ENCODE peak calls at places on chromosomes 3 and 15, in seven cellular contexts. M, Q, J, C, F, I and D are unnamed samples.

GRCh38 chr15:67013696-67014095 is 51.7 kb upstream of the SMAD3 start:
- DNase-seq in M (no peak), Q (no peak), J (no peak), C (peak), F (no peak), I (peak), D (peak)

GRCh38 chr15:92184679-92185230 is 208.9 kb upstream of the ST8SIA2 start:
- DNase-seq in M (no peak), Q (no peak), J (no peak), C (no peak), F (no peak), I (no peak), D (no peak)

GRCh38 chr15:57565326-57565725 is 26.4 kb upstream of the MYZAP start:
- DNase-seq in M (no peak), Q (no peak), J (peak), C (no peak), F (no peak), I (no peak), D (no peak)

GRCh38 chr3:185420762-185421161 is 57.8 kb downstream of the MAP3K13 start:
- DNase-seq in M (no peak), Q (no peak), J (no peak), C (no peak), F (no peak), I (no peak), D (no peak)

GRCh38 chr3:71512544-71512943 is 71.0 kb downstream of the FOXP1 start:
- DNase-seq in M (no peak), Q (no peak), J (no peak), C (no peak), F (no peak), I (no peak), D (no peak)

GRCh38 chr3:185561958-185562357 is 9.6 kb upstream of the LIPH start:
- DNase-seq in M (no peak), Q (no peak), J (no peak), C (no peak), F (no peak), I (no peak), D (no peak)

GRCh38 chr3:116809218-116809617 is 99.6 kb downstream of the TUSC7 start:
- DNase-seq in M (no peak), Q (no peak), J (no peak), C (no peak), F (no peak), I (no peak), D (no peak)

GRCh38 chr15:55276324-55276723 is 13.3 kb downstream of the RAB27A start:
- DNase-seq in M (no peak), Q (no peak), J (no peak), C (no peak), F (no peak), I (no peak), D (no peak)

GRCh38 chr15:74642724-74643367 is 27.2 kb downstream of the CLK3 start:
- DNase-seq in M (no peak), Q (peak), J (no peak), C (peak), F (no peak), I (peak), D (no peak)

GRCh38 chr3:134251731-134252391 is 1.2 kb upstream of the RYK start:
- DNase-seq in M (no peak), Q (no peak), J (no peak), C (no peak), F (no peak), I (peak), D (no peak)

GRCh38 chr15:52857937-52858336 is 67.8 kb upstream of the ONECUT1 start:
- DNase-seq in M (no peak), Q (no peak), J (no peak), C (peak), F (no peak), I (peak), D (no peak)

GRCh38 chr3:45819543-45819942 is 22.4 kb downstream of the LZTFL1 start:
- DNase-seq in M (no peak), Q (peak), J (no peak), C (peak), F (peak), I (no peak), D (no peak)

GRCh38 chr3:122469659-122470058 is 45.1 kb downstream of the KPNA1 start:
- DNase-seq in M (no peak), Q (no peak), J (no peak), C (peak), F (no peak), I (no peak), D (no peak)